ENCODE peak calls at places on chromosomes 16 and 17, in nine cellular contexts. R, M, B, D, C, V, L, Z and X are unnamed samples.

GRCh38 chr17:40315678-40316570 is 6.9 kb downstream of the RARA start:
- DNase-seq in L (no peak), C (no peak), M (peak), Z (no peak), V (no peak), D (no peak), B (no peak), R (peak), X (no peak)

GRCh38 chr16:85555549-85556455 is 57.3 kb upstream of the GSE1 start:
- DNase-seq in L (peak), B (no peak), D (no peak), M (peak), R (no peak), V (peak), Z (no peak), C (no peak), X (no peak)

GRCh38 chr17:29712677-29713076 is 90.0 kb upstream of the CORO6 start:
- DNase-seq in Z (no peak), V (no peak), B (no peak), C (no peak), L (no peak), D (no peak), M (no peak), R (no peak), X (no peak)

GRCh38 chr17:74190154-74190553 is 13.3 kb upstream of the RPL38 start:
- DNase-seq in L (peak), D (no peak), Z (peak), B (no peak), M (peak), R (no peak), C (no peak), V (no peak), X (no peak)

GRCh38 chr17:11986939-11987329 is 10.3 kb downstream of the ZNF18 start:
- DNase-seq in R (no peak), M (no peak), C (peak), V (no peak), B (no peak), D (no peak), Z (peak), L (peak), X (peak)

GRCh38 chr17:67059372-67059771 is 15.0 kb downstream of the CACNG1 start:
- DNase-seq in B (no peak), C (no peak), D (no peak), Z (peak), V (no peak), L (no peak), R (no peak), M (no peak), X (no peak)

GRCh38 chr17:5861849-5862248 is 208.3 kb upstream of the WSCD1 start:
- DNase-seq in R (no peak), M (no peak), Z (no peak), B (no peak), D (no peak), V (no peak), L (no peak), C (no peak), X (no peak)

GRCh38 chr16:66862023-66862520 is 17.9 kb downstream of the CA7 start:
- DNase-seq in C (no peak), D (no peak), V (no peak), Z (no peak), R (no peak), B (no peak), M (peak), L (no peak), X (no peak)

GRCh38 chr17:36632916-36633846 is 31.8 kb downstream of the MRM1 start:
- DNase-seq in V (no peak), R (no peak), D (no peak), B (no peak), Z (no peak), M (peak), L (no peak), C (no peak), X (no peak)

GRCh38 chr16:77882359-77882758 is 94.0 kb downstream of the VAT1L start:
- DNase-seq in Z (no peak), B (no peak), D (no peak), M (no peak), V (no peak), L (no peak), C (no peak), R (no peak), X (no peak)

GRCh38 chr17:45388604-45389325 is 43.9 kb downstream of the ARHGAP27 start:
- DNase-seq in R (no peak), V (no peak), M (no peak), B (no peak), C (peak), D (no peak), L (no peak), Z (no peak), X (no peak)

GRCh38 chr17:32835291-32835761 is 41.6 kb downstream of the MYO1D start:
- DNase-seq in M (no peak), C (no peak), Z (no peak), D (no peak), V (no peak), B (no peak), L (no peak), R (no peak), X (no peak)

GRCh38 chr16:19083670-19084069 is 16.3 kb downstream of the COQ7 start:
- DNase-seq in Z (no peak), M (no peak), R (no peak), V (no peak), D (no peak), C (no peak), L (no peak), B (no peak), X (no peak)

GRCh38 chr17:42647778-42648177 is 11.3 kb upstream of the TUBG2 start:
- DNase-seq in M (no peak), D (no peak), R (no peak), Z (no peak), V (no peak), B (no peak), C (no peak), L (no peak), X (no peak)

GRCh38 chr16:85778873-85779272 is 20.5 kb downstream of the EMC8 start:
- DNase-seq in B (no peak), L (no peak), D (no peak), R (no peak), M (no peak), C (no peak), Z (no peak), V (no peak), X (no peak)

GRCh38 chr16:23423496-23424049 is 29.4 kb downstream of the COG7 start:
- DNase-seq in C (peak), M (peak), V (peak), B (peak), L (peak), Z (peak), R (peak), D (peak), X (peak)
- TF ChIP-seq CTCF in C (no peak), M (peak), V (no peak), B (no peak), L (no peak), Z (no peak), R (no peak), D (no peak), X (no peak)

GRCh38 chr16:2424061-2425007 is 4.9 kb upstream of the CCNF start:
- DNase-seq in C (no peak), B (no peak), L (no peak), M (no peak), D (no peak), R (no peak), V (no peak), Z (no peak), X (no peak)

GRCh38 chr16:2425008-2425518 is 4.2 kb upstream of the CCNF start:
- DNase-seq in L (no peak), Z (no peak), D (no peak), M (no peak), B (no peak), C (no peak), R (no peak), V (no peak), X (no peak)

GRCh38 chr16:2415085-2415484 is 14.2 kb upstream of the CCNF start:
- DNase-seq in B (no peak), M (no peak), C (no peak), L (no peak), D (no peak), R (no peak), Z (no peak), V (no peak), X (no peak)

GRCh38 chr16:2422123-2422867 is 7.0 kb upstream of the CCNF start:
- DNase-seq in D (no peak), R (no peak), M (no peak), L (no peak), B (no peak), V (no peak), C (no peak), Z (no peak), X (no peak)

GRCh38 chr16:2420035-2420434 is 9.2 kb upstream of the CCNF start:
- DNase-seq in D (no peak), Z (no peak), V (no peak), R (no peak), L (no peak), M (no peak), B (no peak), C (no peak), X (no peak)
- H3K4me3 ChIP-seq in D (no peak), Z (no peak), V (no peak), R (no peak), L (no peak), M (no peak), B (no peak), C (no peak), X (no peak)

GRCh38 chr16:11674001-11674817 is 6.0 kb downstream of the SNN start:
- DNase-seq in V (no peak), M (no peak), B (peak), L (no peak), D (no peak), R (peak), C (no peak), Z (no peak), X (no peak)
- TF ChIP-seq CTCF in V (no peak), M (no peak), B (no peak), L (no peak), D (no peak), R (no peak), C (no peak), Z (no peak), X (no peak)

DNA sequence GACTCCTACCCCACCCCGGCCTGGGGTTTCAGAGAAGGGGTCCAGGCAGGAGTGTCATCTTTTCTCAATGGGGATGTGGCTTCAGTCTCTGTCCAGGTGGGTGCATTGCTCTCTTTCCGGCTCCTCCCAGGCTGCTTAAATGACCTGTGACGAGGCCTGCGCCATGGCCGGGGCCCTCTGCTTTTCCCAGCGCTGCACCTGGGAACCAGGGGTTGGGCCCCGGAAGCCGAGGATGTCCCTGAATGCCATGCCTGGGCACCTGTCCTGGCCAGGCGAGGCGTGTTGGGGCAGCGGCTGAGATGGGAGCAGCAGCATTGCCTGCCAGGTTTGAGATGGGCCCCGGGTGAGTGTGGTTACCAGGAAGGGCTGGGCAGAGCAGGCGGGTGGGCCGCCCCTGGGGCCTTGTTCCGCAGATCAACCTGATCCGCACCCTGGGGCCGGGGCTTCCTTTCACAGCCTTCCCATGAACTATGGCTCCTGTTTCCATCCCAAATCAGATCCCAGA is 147.4 kb downstream of the SEC14L1 start:
- DNase-seq in V (no peak), R (peak), C (peak), B (no peak), Z (no peak), M (peak), D (no peak), L (peak), X (no peak)
- H3K4me3 ChIP-seq in V (no peak), R (peak), C (peak), B (peak), Z (no peak), M (no peak), D (no peak), L (peak), X (peak)

GRCh38 chr16:26454102-26454501 is 612.6 kb upstream of the C16orf82 start:
- DNase-seq in Z (no peak), B (no peak), L (no peak), D (no peak), M (no peak), C (peak), R (no peak), V (no peak), X (no peak)

GRCh38 chr16:26457896-26458295 is 608.8 kb upstream of the C16orf82 start:
- DNase-seq in R (no peak), V (no peak), Z (no peak), L (no peak), D (no peak), B (no peak), C (no peak), M (no peak), X (no peak)

GRCh38 chr16:26457061-26457460 is 609.7 kb upstream of the C16orf82 start:
- DNase-seq in B (no peak), D (no peak), L (no peak), V (no peak), R (no peak), Z (no peak), M (no peak), C (no peak), X (no peak)

GRCh38 chr16:26456074-26456473 is 610.7 kb upstream of the C16orf82 start:
- DNase-seq in D (no peak), V (no peak), L (no peak), Z (no peak), C (no peak), R (no peak), M (no peak), B (no peak), X (no peak)

GRCh38 chr16:26453215-26453614 is 613.5 kb upstream of the C16orf82 start:
- DNase-seq in M (no peak), Z (no peak), R (no peak), C (no peak), B (no peak), V (no peak), D (no peak), L (no peak), X (no peak)
- TF ChIP-seq CTCF in M (peak), Z (no peak), R (peak), C (no peak), B (no peak), V (no peak), D (no peak), L (no peak), X (no peak)

GRCh38 chr17:58325289-58325726 is 3.3 kb downstream of the TSPOAP1 start:
- DNase-seq in R (no peak), C (no peak), D (no peak), L (no peak), Z (no peak), B (no peak), V (no peak), M (peak), X (no peak)

GRCh38 chr17:58327363-58328194 is 1.0 kb downstream of the TSPOAP1 start:
- DNase-seq in R (no peak), C (no peak), B (no peak), V (peak), L (no peak), D (no peak), Z (no peak), M (no peak), X (no peak)

GRCh38 chr17:58324409-58325288 is 3.9 kb downstream of the TSPOAP1 start:
- DNase-seq in R (peak), D (no peak), L (no peak), M (peak), V (peak), C (peak), B (no peak), Z (no peak), X (peak)

GRCh38 chr17:58326609-58327341 is 1.8 kb downstream of the TSPOAP1 start:
- DNase-seq in B (no peak), L (no peak), R (no peak), D (no peak), Z (no peak), V (peak), M (no peak), C (no peak), X (no peak)

DNA sequence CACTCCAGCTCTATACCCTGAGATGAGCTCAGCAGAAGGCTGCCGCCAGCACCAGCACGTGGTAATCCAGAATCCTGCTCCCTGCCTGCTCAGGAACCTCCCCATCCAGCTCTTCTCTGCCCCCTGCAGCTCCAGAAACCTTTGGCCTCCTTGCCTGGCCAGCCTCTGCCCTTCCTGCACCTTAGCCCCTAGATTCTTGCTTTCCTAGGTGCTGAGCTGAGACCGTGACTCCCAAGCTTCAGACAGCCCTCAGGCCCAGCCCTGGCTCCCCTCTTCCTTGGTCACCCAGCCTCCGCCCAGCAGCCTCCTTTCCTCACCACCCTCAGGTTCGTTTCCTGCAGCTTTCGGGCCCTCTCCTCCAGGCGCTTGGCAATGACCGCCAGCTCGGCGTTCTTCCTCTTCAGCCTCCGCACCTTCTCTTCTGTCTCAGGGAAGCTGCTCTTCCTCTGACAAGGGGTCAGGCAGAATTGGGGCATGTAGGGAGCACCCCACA is 2.6 kb downstream of the TSPOAP1 start:
- DNase-seq in V (no peak), L (peak), D (no peak), C (no peak), M (peak), Z (no peak), B (no peak), R (no peak), X (no peak)
- H3K4me3 ChIP-seq in V (no peak), L (no peak), D (no peak), C (no peak), M (no peak), Z (no peak), B (no peak), R (no peak), X (no peak)

DNA sequence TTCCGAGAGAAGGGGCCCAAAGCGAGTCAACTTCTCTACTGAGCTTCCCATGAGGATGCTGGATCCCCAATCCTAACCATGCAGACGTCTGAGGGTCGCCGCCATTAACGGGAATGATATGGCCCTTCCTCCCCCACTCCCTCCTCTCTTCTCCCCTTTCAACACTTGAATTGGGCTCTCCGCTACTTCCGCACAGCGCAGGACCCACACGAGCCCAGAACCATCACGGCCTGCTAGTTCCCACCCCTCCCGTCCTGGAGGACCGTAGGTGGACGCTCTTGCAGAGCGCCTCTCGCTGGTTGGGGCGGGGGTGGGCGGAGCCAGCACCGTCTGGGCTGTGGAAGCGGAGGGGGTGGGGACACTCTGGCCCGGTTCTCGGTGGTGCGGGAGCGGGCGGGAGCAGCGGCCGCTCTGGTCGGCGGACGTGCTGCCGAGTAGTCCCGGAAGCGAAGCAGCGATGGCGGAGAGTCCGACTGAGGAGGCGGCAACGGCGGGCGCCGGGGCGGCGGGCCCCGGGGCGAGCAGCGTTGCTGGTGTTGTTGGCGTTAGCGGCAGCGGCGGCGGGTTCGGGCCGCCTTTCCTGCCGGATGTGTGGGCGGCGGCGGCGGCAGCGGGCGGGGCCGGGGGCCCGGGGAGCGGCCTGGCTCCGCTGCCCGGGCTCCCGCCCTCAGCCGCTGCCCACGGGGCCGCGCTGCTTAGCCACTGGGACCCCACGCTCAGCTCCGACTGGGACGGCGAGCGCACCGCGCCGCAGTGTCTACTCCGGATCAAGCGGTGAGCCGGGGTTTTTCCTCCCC is at the start of gene UBE2Z:
- DNase-seq in V (peak), M (peak), R (peak), D (peak), L (peak), C (peak), B (peak), Z (peak), X (peak)
- TF ChIP-seq CTCF in V (peak), M (peak), R (no peak), D (no peak), L (peak), C (no peak), B (no peak), Z (no peak), X (no peak)

GRCh38 chr16:65122974-65123845 is 1.3 kb upstream of the CDH11 start:
- DNase-seq in L (no peak), B (no peak), D (no peak), Z (peak), R (peak), C (peak), V (peak), M (peak), X (no peak)
- H3K4me3 ChIP-seq in L (peak), B (peak), D (peak), Z (peak), R (peak), C (peak), V (peak), M (peak), X (peak)

GRCh38 chr17:68627956-68628355 is 26.8 kb upstream of the FAM20A start:
- DNase-seq in C (peak), M (peak), R (no peak), V (no peak), D (no peak), B (no peak), L (no peak), Z (no peak), X (no peak)

GRCh38 chr17:68621065-68621464 is 19.9 kb upstream of the FAM20A start:
- DNase-seq in M (no peak), C (no peak), B (no peak), L (no peak), Z (no peak), D (peak), R (no peak), V (no peak), X (no peak)

GRCh38 chr17:68622423-68622822 is 21.3 kb upstream of the FAM20A start:
- DNase-seq in D (no peak), V (no peak), M (no peak), R (no peak), Z (no peak), B (no peak), C (no peak), L (no peak), X (no peak)

GRCh38 chr17:68624381-68624780 is 23.2 kb upstream of the FAM20A start:
- DNase-seq in M (no peak), C (peak), V (no peak), L (no peak), Z (no peak), D (no peak), R (no peak), B (no peak), X (no peak)

GRCh38 chr17:68623811-68624210 is 22.6 kb upstream of the FAM20A start:
- DNase-seq in L (no peak), M (no peak), B (no peak), D (no peak), R (no peak), V (no peak), Z (no peak), C (no peak), X (no peak)
- TF ChIP-seq CTCF in L (no peak), M (no peak), B (no peak), D (no peak), R (no peak), V (no peak), Z (no peak), C (no peak), X (no peak)

DNA sequence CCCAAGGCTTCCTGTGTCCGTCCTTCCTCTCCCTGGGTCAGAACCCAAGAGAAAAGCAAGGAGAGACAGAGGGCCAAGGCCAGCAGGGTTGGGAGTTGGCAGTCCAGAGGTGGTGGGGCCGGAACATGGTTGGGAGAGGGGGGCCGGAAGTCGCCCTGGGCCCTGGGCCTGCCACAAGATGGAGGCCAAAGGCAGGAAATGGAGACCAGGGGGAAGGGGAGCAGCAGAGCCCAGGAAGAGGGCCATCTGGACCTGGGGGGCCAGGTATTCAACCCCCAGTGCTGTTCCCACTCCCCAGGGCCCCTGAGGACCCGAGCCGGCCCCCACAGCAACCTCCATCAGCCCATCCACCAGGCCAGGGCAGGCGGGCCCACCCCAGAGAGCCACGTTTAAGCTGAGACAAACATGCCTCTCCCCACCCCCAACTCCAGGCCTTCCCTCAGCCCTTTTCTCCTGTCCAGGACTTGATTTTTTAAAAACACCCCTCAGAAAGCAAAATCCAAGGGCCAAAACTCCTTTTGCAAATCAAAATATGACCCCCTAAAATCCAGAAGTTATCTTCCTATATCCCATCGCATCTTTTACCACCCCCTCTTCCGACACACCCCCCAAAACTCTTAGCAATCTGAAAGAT is 4.4 kb upstream of the BCL6B start:
- DNase-seq in V (no peak), C (no peak), R (peak), Z (no peak), L (no peak), D (no peak), B (peak), M (peak), X (no peak)
- H3K4me3 ChIP-seq in V (peak), C (no peak), R (peak), Z (no peak), L (no peak), D (no peak), B (peak), M (no peak), X (no peak)